ENCODE peak calls at places on chromosome 4, in seven cellular contexts. J is H7; N is activated gamma-delta T cell treated with anti-CD3 and anti-CD28 coated beads, Interleukin-2, amount 50 U/mL, for 16 hours; Q is lower lobe of right lung; Y is effector CD4-positive, alpha-beta T cell; P is activated T-cell treated with anti-CD3 and anti-CD28 coated beads for 1 hour; I is stimulated activated CD4-positive, alpha-beta T cell treated with anti-CD3 and anti-CD28 coated beads, Interleukin-12 subunit alpha, Interleukin-12 subunit beta, amount 100 ng/mL, for 48 hours. V is an unnamed sample.

GRCh38 chr4:6263541-6264540 is 5.8 kb upstream of the WFS1 start:
- DNase-seq in J (no peak), I (no peak), N (no peak), Y (no peak), Q (peak; percentile 62), P (no peak), V (no peak)

GRCh38 chr4:110197421-110198398 is 705 bp downstream of the ELOVL6 start:
- DNase-seq in N (peak; percentile 14), P (peak; percentile 13), Q (no peak), J (peak; percentile 69), Y (peak; percentile 7), I (peak; percentile 35), V (peak; percentile 73)

GRCh38 chr4:7067147-7067522 is 729 bp downstream of the GRPEL1 start:
- DNase-seq in P (no peak), Q (no peak), N (no peak), Y (no peak), J (no peak), I (peak; percentile 43), V (no peak)

GRCh38 chr4:181006509-181007290 is 1236.5 kb upstream of the TENM3 start:
- DNase-seq in N (no peak), P (no peak), I (no peak), Y (no peak), J (no peak), Q (no peak), V (no peak)

GRCh38 chr4:8939160-8939855 is 67.7 kb upstream of the HMX1 start:
- DNase-seq in P (no peak), Q (no peak), Y (no peak), N (no peak), J (peak; percentile 53), I (no peak), V (no peak)

GRCh38 chr4:8665406-8666360 is 73.1 kb downstream of the CPZ start:
- DNase-seq in Q (peak; percentile 9), N (no peak), J (peak; percentile 14), P (no peak), Y (no peak), I (no peak), V (no peak)

GRCh38 chr4:166965562-166965961 is 268.7 kb downstream of the SPOCK3 start:
- DNase-seq in I (no peak), P (no peak), Q (no peak), Y (no peak), J (no peak), N (no peak), V (no peak)

GRCh38 chr4:118076958-118077766 is 42.9 kb downstream of the NDST3 start:
- DNase-seq in N (no peak), P (no peak), I (no peak), Q (no peak), Y (no peak), J (no peak), V (no peak)

GRCh38 chr4:2060578-2061207 is 1.6 kb downstream of the NAT8L start:
- DNase-seq in I (no peak), P (no peak), Y (no peak), Q (peak; percentile 27), N (no peak), J (peak; percentile 87), V (no peak)

GRCh38 chr4:58301384-58301783 is 1191.2 kb upstream of the IGFBP7 start:
- DNase-seq in I (no peak), Y (no peak), Q (no peak), J (no peak), N (no peak), P (no peak), V (no peak)

GRCh38 chr4:41569957-41570356 is 32.0 kb downstream of the LIMCH1 start:
- DNase-seq in N (no peak), Q (no peak), I (no peak), J (no peak), P (no peak), Y (no peak), V (no peak)

GRCh38 chr4:113013746-113014145 is 35.7 kb upstream of the ANK2 start:
- DNase-seq in J (no peak), Y (no peak), Q (no peak), I (no peak), P (no peak), N (no peak), V (no peak)

GRCh38 chr4:78954048-78954666 is 14.9 kb upstream of the PAQR3 start:
- DNase-seq in Y (no peak), P (no peak), N (no peak), J (no peak), I (no peak), Q (no peak), V (no peak)

GRCh38 chr4:108141213-108142045 is 27.3 kb downstream of the LEF1 start:
- DNase-seq in Q (no peak), P (no peak), Y (no peak), J (no peak), I (no peak), N (no peak), V (no peak)

GRCh38 chr4:122980860-122981259 is 58.5 kb upstream of the NUDT6 start:
- DNase-seq in Y (no peak), J (no peak), I (no peak), N (no peak), Q (no peak), P (no peak), V (no peak)

GRCh38 chr4:184356366-184356765 is 118.0 kb downstream of the IRF2 start:
- DNase-seq in I (no peak), N (no peak), P (no peak), Q (no peak), J (no peak), Y (no peak), V (no peak)

GRCh38 chr4:84235131-84235530 is 264.0 kb downstream of the NKX6-1 start:
- DNase-seq in Y (no peak), Q (no peak), N (no peak), I (no peak), P (no peak), J (no peak), V (no peak)

V was measured in GM06990.